ENCODE peak calls at places on chromosomes 16 and 17, in six cellular contexts. Q is hippocampal formation; W is H9; R is stimulated activated CD4-positive, alpha-beta T cell treated with anti-CD3 and anti-CD28 coated beads, Interleukin-1b, Interleukin-23, amount 100 ng/mL, for 1 hour; V is activated naive CD8-positive, alpha-beta T cell treated with anti-CD3 and anti-CD28 coated beads, Interleukin-2, amount 50 U/mL, for 24 hours; B is hypothalamus. Z is an unnamed sample.

GRCh38 chr17:45131616-45132301 is 556 bp downstream of the PLCD3 start:
- DNase-seq in Q (no peak), W (peak), R (no peak), V (peak), B (no peak), Z (peak)

GRCh38 chr16:2160915-2161551 is 5.5 kb downstream of the TRAF7 start:
- DNase-seq in Q (no peak), W (no peak), R (no peak), V (no peak), B (no peak), Z (no peak)

GRCh38 chr17:74943808-74944522 is 8.3 kb downstream of the OTOP3 start:
- DNase-seq in Q (no peak), W (peak), R (no peak), V (no peak), B (no peak), Z (no peak)

GRCh38 chr17:14487068-14487467 is 186.2 kb downstream of the HS3ST3B1 start:
- DNase-seq in Q (no peak), W (no peak), R (no peak), V (no peak), B (no peak), Z (no peak)

GRCh38 chr16:85459529-85460251 is 153.4 kb upstream of the GSE1 start:
- DNase-seq in Q (no peak), W (no peak), R (no peak), V (no peak), B (no peak), Z (no peak)

GRCh38 chr17:11935734-11936406 is 61.4 kb downstream of the ZNF18 start:
- DNase-seq in Q (peak), W (peak), R (no peak), V (peak), B (no peak), Z (peak)

GRCh38 chr16:67391424-67392300 is 1.6 kb downstream of the TPPP3 start:
- DNase-seq in Q (peak), W (no peak), R (no peak), V (no peak), B (peak), Z (no peak)

GRCh38 chr16:57534881-57535658 is 1.3 kb downstream of the CCDC102A start:
- DNase-seq in Q (no peak), W (peak), R (no peak), V (no peak), B (no peak), Z (peak)

GRCh38 chr16:77171750-77172635 is 19.0 kb upstream of the MON1B start:
- DNase-seq in Q (peak), W (no peak), R (no peak), V (no peak), B (no peak), Z (no peak)

GRCh38 chr17:52158450-52159042 is at the start of gene CA10:
- DNase-seq in Q (no peak), W (peak), R (no peak), V (no peak), B (no peak), Z (no peak)

GRCh38 chr16:13957197-13958078 is 37.5 kb downstream of the ERCC4 start:
- DNase-seq in Q (peak), W (no peak), R (no peak), V (peak), B (peak), Z (no peak)

GRCh38 chr17:9696279-9697044 is 51.1 kb downstream of the USP43 start:
- DNase-seq in Q (no peak), W (peak), R (no peak), V (no peak), B (no peak), Z (no peak)

GRCh38 chr17:35809855-35810461 is 674 bp downstream of the TAF15 start:
- DNase-seq in Q (no peak), W (peak), R (no peak), V (no peak), B (no peak), Z (no peak)

GRCh38 chr17:15036238-15036637 is 228.9 kb downstream of the PMP22 start:
- DNase-seq in Q (no peak), W (peak), R (no peak), V (no peak), B (no peak), Z (no peak)

Z was measured in mesothelial cell of epicardium.